ENCODE peak calls at places on chromosomes 7 and 10, in ten cellular contexts. One of them, this sample, is unnamed.

GRCh38 chr10:33746878-33747277 is 412.4 kb upstream of the NRP1 start:
- DNase-seq in right atrium auricular region: no peak
- DNase-seq in suprapubic skin: no peak
- DNase-seq in BJ: no peak
- DNase-seq in mammary epithelial cell: peak; percentile 63
- DNase-seq in adipocyte: peak; percentile 11
- DNase-seq in naive thymus-derived CD4-positive, alpha-beta T cell: no peak
- DNase-seq in psoas muscle: no peak
- DNase-seq in adrenal gland: no peak
- DNase-seq in brain microvascular endothelial cell: peak; percentile 70
- DNase-seq in this sample: peak; percentile 72

GRCh38 chr7:42285383-42285824 is 48.4 kb upstream of the GLI3 start:
- DNase-seq in right atrium auricular region: no peak
- DNase-seq in suprapubic skin: no peak
- DNase-seq in mammary epithelial cell: peak; percentile 21
- DNase-seq in psoas muscle: no peak
- DNase-seq in adrenal gland: no peak
- DNase-seq in brain microvascular endothelial cell: no peak
- DNase-seq in BJ: no peak
- DNase-seq in adipocyte: peak; percentile 39
- DNase-seq in naive thymus-derived CD4-positive, alpha-beta T cell: no peak
- DNase-seq in this sample: peak; percentile 29

GRCh38 chr7:116955801-116956514 is 2.7 kb downstream of the ST7 start:
- DNase-seq in suprapubic skin: no peak
- DNase-seq in adipocyte: peak; percentile 45
- DNase-seq in brain microvascular endothelial cell: no peak
- DNase-seq in psoas muscle: no peak
- DNase-seq in mammary epithelial cell: no peak
- DNase-seq in naive thymus-derived CD4-positive, alpha-beta T cell: no peak
- DNase-seq in right atrium auricular region: no peak
- DNase-seq in BJ: no peak
- DNase-seq in adrenal gland: no peak
- DNase-seq in this sample: peak; percentile 59

GRCh38 chr7:106534271-106534846 is 126.6 kb downstream of the CCDC71L start:
- DNase-seq in naive thymus-derived CD4-positive, alpha-beta T cell: no peak
- DNase-seq in right atrium auricular region: no peak
- DNase-seq in suprapubic skin: no peak
- DNase-seq in adipocyte: no peak
- DNase-seq in adrenal gland: peak; percentile 58
- DNase-seq in BJ: no peak
- DNase-seq in psoas muscle: no peak
- DNase-seq in mammary epithelial cell: no peak
- DNase-seq in brain microvascular endothelial cell: no peak
- DNase-seq in this sample: no peak

GRCh38 chr10:63103971-63104409 is 29.1 kb upstream of the NRBF2 start:
- DNase-seq in naive thymus-derived CD4-positive, alpha-beta T cell: no peak
- DNase-seq in adipocyte: no peak
- DNase-seq in BJ: no peak
- DNase-seq in psoas muscle: no peak
- DNase-seq in brain microvascular endothelial cell: no peak
- DNase-seq in mammary epithelial cell: no peak
- DNase-seq in right atrium auricular region: no peak
- DNase-seq in suprapubic skin: no peak
- DNase-seq in adrenal gland: no peak
- DNase-seq in this sample: no peak

GRCh38 chr10:2681911-2682310 is 385.4 kb upstream of the PFKP start:
- DNase-seq in mammary epithelial cell: no peak
- DNase-seq in BJ: no peak
- DNase-seq in right atrium auricular region: no peak
- DNase-seq in suprapubic skin: no peak
- DNase-seq in adrenal gland: no peak
- DNase-seq in brain microvascular endothelial cell: no peak
- DNase-seq in naive thymus-derived CD4-positive, alpha-beta T cell: no peak
- DNase-seq in psoas muscle: no peak
- DNase-seq in adipocyte: no peak
- DNase-seq in this sample: no peak

GRCh38 chr7:46444266-46444665 is 523.2 kb upstream of the IGFBP3 start:
- DNase-seq in right atrium auricular region: no peak
- DNase-seq in BJ: no peak
- DNase-seq in brain microvascular endothelial cell: no peak
- DNase-seq in adipocyte: no peak
- DNase-seq in naive thymus-derived CD4-positive, alpha-beta T cell: no peak
- DNase-seq in psoas muscle: no peak
- DNase-seq in adrenal gland: no peak
- DNase-seq in mammary epithelial cell: peak; percentile 35
- DNase-seq in suprapubic skin: no peak
- DNase-seq in this sample: no peak

GRCh38 chr10:23078114-23078513 is 17.3 kb upstream of the MSRB2 start:
- DNase-seq in brain microvascular endothelial cell: no peak
- DNase-seq in naive thymus-derived CD4-positive, alpha-beta T cell: no peak
- DNase-seq in adrenal gland: no peak
- DNase-seq in suprapubic skin: no peak
- DNase-seq in mammary epithelial cell: no peak
- DNase-seq in adipocyte: no peak
- DNase-seq in psoas muscle: no peak
- DNase-seq in right atrium auricular region: no peak
- DNase-seq in BJ: no peak
- DNase-seq in this sample: no peak

GRCh38 chr10:48215148-48215982 is 59.1 kb downstream of the FRMPD2 start:
- DNase-seq in psoas muscle: no peak
- DNase-seq in naive thymus-derived CD4-positive, alpha-beta T cell: no peak
- DNase-seq in right atrium auricular region: no peak
- DNase-seq in BJ: no peak
- DNase-seq in adipocyte: peak; percentile 15
- DNase-seq in suprapubic skin: no peak
- DNase-seq in brain microvascular endothelial cell: peak; percentile 37
- DNase-seq in adrenal gland: peak; percentile 61
- DNase-seq in mammary epithelial cell: peak; percentile 69
- DNase-seq in this sample: peak; percentile 30

GRCh38 chr7:22333680-22334141 is 23.2 kb downstream of the RAPGEF5 start:
- DNase-seq in psoas muscle: no peak
- DNase-seq in mammary epithelial cell: no peak
- DNase-seq in naive thymus-derived CD4-positive, alpha-beta T cell: no peak
- DNase-seq in right atrium auricular region: no peak
- DNase-seq in brain microvascular endothelial cell: no peak
- DNase-seq in adipocyte: no peak
- DNase-seq in adrenal gland: no peak
- DNase-seq in suprapubic skin: no peak
- DNase-seq in BJ: no peak
- DNase-seq in this sample: no peak

GRCh38 chr10:34748767-34749166 is 66.3 kb downstream of the PARD3 start:
- DNase-seq in suprapubic skin: no peak
- DNase-seq in brain microvascular endothelial cell: no peak
- DNase-seq in adipocyte: no peak
- DNase-seq in BJ: no peak
- DNase-seq in psoas muscle: no peak
- DNase-seq in mammary epithelial cell: no peak
- DNase-seq in naive thymus-derived CD4-positive, alpha-beta T cell: no peak
- DNase-seq in adrenal gland: no peak
- DNase-seq in right atrium auricular region: no peak
- DNase-seq in this sample: no peak
- H3K36me3 ChIP-seq in suprapubic skin: no peaks in the 10 kb centered on the region
- H3K36me3 ChIP-seq in brain microvascular endothelial cell: no peaks in the 10 kb centered on the region
- H3K36me3 ChIP-seq in adipocyte: no peaks in the 10 kb centered on the region
- H3K36me3 ChIP-seq in BJ: no peaks in the 10 kb centered on the region
- H3K36me3 ChIP-seq in psoas muscle: no peaks in the 10 kb centered on the region
- H3K36me3 ChIP-seq in mammary epithelial cell: no peaks in the 10 kb centered on the region
- H3K36me3 ChIP-seq in naive thymus-derived CD4-positive, alpha-beta T cell: no peaks in the 10 kb centered on the region
- H3K36me3 ChIP-seq in adrenal gland: no peaks in the 10 kb centered on the region
- H3K36me3 ChIP-seq in right atrium auricular region: no peaks in the 10 kb centered on the region
- H3K36me3 ChIP-seq in this sample: no peaks in the 10 kb centered on the region

GRCh38 chr10:73379064-73379748 is 20.5 kb upstream of the CFAP70 start:
- DNase-seq in suprapubic skin: no peak
- DNase-seq in brain microvascular endothelial cell: no peak
- DNase-seq in naive thymus-derived CD4-positive, alpha-beta T cell: no peak
- DNase-seq in mammary epithelial cell: no peak
- DNase-seq in psoas muscle: no peak
- DNase-seq in adrenal gland: no peak
- DNase-seq in BJ: no peak
- DNase-seq in right atrium auricular region: no peak
- DNase-seq in adipocyte: no peak
- DNase-seq in this sample: no peak

DNA sequence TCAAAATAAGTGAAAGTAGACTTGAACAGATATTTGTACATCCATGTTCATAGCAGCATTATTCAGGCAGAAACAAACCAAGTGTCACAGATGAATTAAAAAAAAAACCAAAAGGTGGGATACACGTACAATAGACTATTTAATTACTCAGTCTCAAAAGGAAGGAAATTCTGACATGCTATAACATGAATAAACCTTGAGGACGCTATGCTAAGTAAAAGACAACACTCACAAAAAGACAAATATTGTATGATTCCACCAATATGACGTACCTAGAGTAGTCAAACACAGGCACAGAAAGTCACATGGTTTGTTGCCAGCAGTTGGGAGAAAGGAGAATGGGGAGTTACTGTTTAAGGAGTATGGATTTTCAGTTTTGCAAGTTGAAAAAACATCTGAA is 18.0 kb upstream of the CFAP70 start:
- DNase-seq in naive thymus-derived CD4-positive, alpha-beta T cell: no peak
- DNase-seq in adipocyte: no peak
- DNase-seq in suprapubic skin: no peak
- DNase-seq in adrenal gland: no peak
- DNase-seq in brain microvascular endothelial cell: no peak
- DNase-seq in right atrium auricular region: no peak
- DNase-seq in mammary epithelial cell: peak; percentile 33
- DNase-seq in BJ: no peak
- DNase-seq in psoas muscle: no peak
- DNase-seq in this sample: no peak
- H3K36me3 ChIP-seq in naive thymus-derived CD4-positive, alpha-beta T cell: peaks cover 8% of the 10 kb centered on the region
- H3K36me3 ChIP-seq in adipocyte: peaks cover 86% of the 10 kb centered on the region
- H3K36me3 ChIP-seq in suprapubic skin: peaks cover 88% of the 10 kb centered on the region
- H3K36me3 ChIP-seq in adrenal gland: no peaks in the 10 kb centered on the region
- H3K36me3 ChIP-seq in brain microvascular endothelial cell: peaks cover 31% of the 10 kb centered on the region
- H3K36me3 ChIP-seq in right atrium auricular region: peaks cover 76% of the 10 kb centered on the region
- H3K36me3 ChIP-seq in mammary epithelial cell: peaks cover 32% of the 10 kb centered on the region
- H3K36me3 ChIP-seq in BJ: peaks cover 9% of the 10 kb centered on the region
- H3K36me3 ChIP-seq in psoas muscle: peaks cover 5% of the 10 kb centered on the region
- H3K36me3 ChIP-seq in this sample: peaks cover 2% of the 10 kb centered on the region

GRCh38 chr7:93352881-93353280 is 120.7 kb downstream of the VPS50 start:
- DNase-seq in right atrium auricular region: no peak
- DNase-seq in adrenal gland: no peak
- DNase-seq in brain microvascular endothelial cell: no peak
- DNase-seq in mammary epithelial cell: no peak
- DNase-seq in naive thymus-derived CD4-positive, alpha-beta T cell: no peak
- DNase-seq in BJ: no peak
- DNase-seq in suprapubic skin: no peak
- DNase-seq in adipocyte: no peak
- DNase-seq in psoas muscle: no peak
- DNase-seq in this sample: no peak
- H3K36me3 ChIP-seq in right atrium auricular region: peaks cover 12% of the 10 kb centered on the region
- H3K36me3 ChIP-seq in adrenal gland: no peaks in the 10 kb centered on the region
- H3K36me3 ChIP-seq in brain microvascular endothelial cell: no peaks in the 10 kb centered on the region
- H3K36me3 ChIP-seq in mammary epithelial cell: no peaks in the 10 kb centered on the region
- H3K36me3 ChIP-seq in naive thymus-derived CD4-positive, alpha-beta T cell: no peaks in the 10 kb centered on the region
- H3K36me3 ChIP-seq in BJ: no peaks in the 10 kb centered on the region
- H3K36me3 ChIP-seq in suprapubic skin: peaks cover 12% of the 10 kb centered on the region
- H3K36me3 ChIP-seq in adipocyte: peaks cover 32% of the 10 kb centered on the region
- H3K36me3 ChIP-seq in psoas muscle: no peaks in the 10 kb centered on the region
- H3K36me3 ChIP-seq in this sample: no peaks in the 10 kb centered on the region

DNA sequence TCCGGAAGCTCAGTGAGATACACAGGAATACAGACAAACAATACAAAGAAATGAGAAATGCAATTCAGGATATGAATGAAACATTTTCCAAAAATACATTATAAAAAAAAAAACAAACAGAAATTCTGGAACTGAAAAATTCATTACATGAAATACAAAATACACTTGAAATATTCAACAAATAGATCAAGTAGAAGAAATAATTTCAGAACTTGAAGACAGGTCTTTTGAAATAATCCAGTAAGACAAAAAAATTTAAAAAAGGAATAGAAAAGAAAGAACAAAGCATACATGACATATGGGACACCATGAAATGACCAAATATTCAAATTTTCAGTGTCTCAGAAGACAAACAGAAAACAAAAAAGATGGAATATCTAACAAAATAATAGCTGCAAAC is 102.5 kb downstream of the ALOX5 start:
- DNase-seq in mammary epithelial cell: no peak
- DNase-seq in right atrium auricular region: no peak
- DNase-seq in suprapubic skin: no peak
- DNase-seq in brain microvascular endothelial cell: no peak
- DNase-seq in psoas muscle: no peak
- DNase-seq in BJ: no peak
- DNase-seq in adipocyte: no peak
- DNase-seq in naive thymus-derived CD4-positive, alpha-beta T cell: no peak
- DNase-seq in adrenal gland: no peak
- DNase-seq in this sample: no peak
- H3K36me3 ChIP-seq in mammary epithelial cell: no peaks in the 10 kb centered on the region
- H3K36me3 ChIP-seq in right atrium auricular region: no peaks in the 10 kb centered on the region
- H3K36me3 ChIP-seq in suprapubic skin: peaks cover 3% of the 10 kb centered on the region
- H3K36me3 ChIP-seq in brain microvascular endothelial cell: no peaks in the 10 kb centered on the region
- H3K36me3 ChIP-seq in psoas muscle: no peaks in the 10 kb centered on the region
- H3K36me3 ChIP-seq in BJ: no peaks in the 10 kb centered on the region
- H3K36me3 ChIP-seq in adipocyte: no peaks in the 10 kb centered on the region
- H3K36me3 ChIP-seq in naive thymus-derived CD4-positive, alpha-beta T cell: no peaks in the 10 kb centered on the region
- H3K36me3 ChIP-seq in adrenal gland: no peaks in the 10 kb centered on the region
- H3K36me3 ChIP-seq in this sample: no peaks in the 10 kb centered on the region

GRCh38 chr7:149022961-149023360 is 5.3 kb downstream of the PDIA4 start:
- DNase-seq in brain microvascular endothelial cell: no peak
- DNase-seq in mammary epithelial cell: no peak
- DNase-seq in right atrium auricular region: no peak
- DNase-seq in psoas muscle: no peak
- DNase-seq in adrenal gland: no peak
- DNase-seq in BJ: no peak
- DNase-seq in naive thymus-derived CD4-positive, alpha-beta T cell: no peak
- DNase-seq in suprapubic skin: no peak
- DNase-seq in adipocyte: no peak
- DNase-seq in this sample: no peak
- H3K36me3 ChIP-seq in brain microvascular endothelial cell: peaks cover 26% of the 10 kb centered on the region
- H3K36me3 ChIP-seq in mammary epithelial cell: peaks cover 8% of the 10 kb centered on the region
- H3K36me3 ChIP-seq in right atrium auricular region: peaks cover 25% of the 10 kb centered on the region
- H3K36me3 ChIP-seq in psoas muscle: peaks cover 7% of the 10 kb centered on the region
- H3K36me3 ChIP-seq in adrenal gland: no peaks in the 10 kb centered on the region
- H3K36me3 ChIP-seq in BJ: peaks cover 8% of the 10 kb centered on the region
- H3K36me3 ChIP-seq in naive thymus-derived CD4-positive, alpha-beta T cell: no peaks in the 10 kb centered on the region
- H3K36me3 ChIP-seq in suprapubic skin: peaks cover 29% of the 10 kb centered on the region
- H3K36me3 ChIP-seq in adipocyte: peaks cover 16% of the 10 kb centered on the region
- H3K36me3 ChIP-seq in this sample: peaks cover 5% of the 10 kb centered on the region

DNA sequence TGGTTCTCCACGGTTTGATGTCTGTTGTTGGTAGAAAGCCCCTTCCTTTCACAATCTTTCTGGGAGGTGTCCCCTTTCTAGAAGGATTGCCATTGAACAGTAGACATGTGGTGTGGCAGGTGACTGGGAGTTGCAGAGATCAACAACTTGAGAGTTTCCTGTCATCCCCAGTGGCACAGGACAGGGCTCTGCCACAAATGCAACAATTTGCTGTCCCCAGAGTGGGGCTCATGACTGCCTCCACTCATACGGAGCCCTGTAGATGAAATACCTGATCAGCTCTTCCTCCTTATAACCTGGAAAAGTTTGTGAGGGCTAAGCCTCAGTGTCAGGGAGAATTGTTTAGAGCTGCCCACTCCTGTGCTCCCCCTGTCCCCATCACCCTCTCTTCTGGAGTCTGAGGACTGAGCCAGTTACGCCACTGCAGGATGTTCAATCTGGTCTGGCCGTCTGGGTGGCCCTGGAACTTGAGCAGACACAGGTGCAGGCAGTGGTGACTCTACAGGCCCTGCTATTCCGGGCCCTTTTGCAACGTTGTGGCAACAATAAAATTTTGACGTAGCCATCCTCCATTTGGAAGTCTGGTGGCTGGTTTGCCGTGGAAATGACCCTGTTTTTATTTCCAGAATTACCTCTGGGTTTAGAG is 6.5 kb downstream of the DBNL start:
- DNase-seq in adipocyte: no peak
- DNase-seq in naive thymus-derived CD4-positive, alpha-beta T cell: no peak
- DNase-seq in mammary epithelial cell: no peak
- DNase-seq in adrenal gland: peak; percentile 25
- DNase-seq in brain microvascular endothelial cell: no peak
- DNase-seq in psoas muscle: peak; percentile 16
- DNase-seq in suprapubic skin: no peak
- DNase-seq in BJ: no peak
- DNase-seq in right atrium auricular region: no peak
- DNase-seq in this sample: no peak
- H3K36me3 ChIP-seq in adipocyte: peaks cover 66% of the 10 kb centered on the region
- H3K36me3 ChIP-seq in naive thymus-derived CD4-positive, alpha-beta T cell: peaks cover 24% of the 10 kb centered on the region
- H3K36me3 ChIP-seq in mammary epithelial cell: peaks cover 27% of the 10 kb centered on the region
- H3K36me3 ChIP-seq in adrenal gland: no peaks in the 10 kb centered on the region
- H3K36me3 ChIP-seq in brain microvascular endothelial cell: peaks cover 48% of the 10 kb centered on the region
- H3K36me3 ChIP-seq in psoas muscle: peaks cover 8% of the 10 kb centered on the region
- H3K36me3 ChIP-seq in suprapubic skin: peaks cover 63% of the 10 kb centered on the region
- H3K36me3 ChIP-seq in BJ: peaks cover 26% of the 10 kb centered on the region
- H3K36me3 ChIP-seq in right atrium auricular region: peaks cover 53% of the 10 kb centered on the region
- H3K36me3 ChIP-seq in this sample: peaks cover 24% of the 10 kb centered on the region